ENCODE peak calls at places on chromosomes 16 and 17, in four cellular contexts. W is naive thymus-derived CD4-positive, alpha-beta T cell; H is uterus; C is lung. O is an unnamed sample.

GRCh38 chr17:46777943-46778915 is 40.3 kb downstream of the WNT3 start:
- DNase-seq in C (no peak), W (no peak), H (no peak), O (no peak)

GRCh38 chr16:9969580-9969979 is 212.6 kb downstream of the GRIN2A start:
- DNase-seq in W (no peak), H (no peak), C (no peak), O (no peak)

GRCh38 chr17:29581583-29582253 is 7.7 kb downstream of the GIT1 start:
- DNase-seq in C (no peak), W (no peak), H (peak; percentile 21), O (no peak)

GRCh38 chr16:55232822-55233221 is 91.2 kb upstream of the IRX6 start:
- DNase-seq in W (no peak), C (no peak), H (no peak), O (no peak)

GRCh38 chr16:84603115-84603816 is 14.6 kb downstream of the COTL1 start:
- DNase-seq in H (peak; percentile 93), C (peak; percentile 76), W (no peak), O (no peak)

GRCh38 chr17:5331506-5331905 is 49.4 kb downstream of the RABEP1 start:
- DNase-seq in H (no peak), C (no peak), W (no peak), O (no peak)

GRCh38 chr17:5526821-5527598 is 40.6 kb downstream of the MIS12 start:
- DNase-seq in W (no peak), C (no peak), H (peak; percentile 85), O (no peak)

GRCh38 chr16:57000271-57001025 is 11.1 kb downstream of the NLRC5 start:
- DNase-seq in W (no peak), H (peak; percentile 81), C (no peak), O (no peak)

GRCh38 chr17:9935408-9935807 is 30.3 kb upstream of the RCVRN start:
- DNase-seq in W (no peak), C (no peak), H (no peak), O (no peak)

GRCh38 chr16:69711115-69711740 is 15.1 kb downstream of the NQO1 start:
- DNase-seq in C (peak; percentile 81), H (peak; percentile 91), W (no peak), O (no peak)

GRCh38 chr16:23538919-23539278 is 18.3 kb downstream of the EARS2 start:
- DNase-seq in W (no peak), H (no peak), C (no peak), O (no peak)

GRCh38 chr16:82824408-82824807 is 197.6 kb downstream of the CDH13 start:
- DNase-seq in W (no peak), H (no peak), C (no peak), O (no peak)

GRCh38 chr16:23514381-23515152 is 4.3 kb upstream of the GGA2 start:
- DNase-seq in C (no peak), H (no peak), W (peak; percentile 25), O (no peak)

GRCh38 chr16:86925067-86925791 is 346.9 kb downstream of the FOXL1 start:
- DNase-seq in W (no peak), C (no peak), H (no peak), O (no peak)

GRCh38 chr17:72122002-72122310 is 1.1 kb downstream of the SOX9 start:
- DNase-seq in H (no peak), W (no peak), C (no peak), O (no peak)

GRCh38 chr17:72852267-72852945 is 240.1 kb downstream of the SLC39A11 start:
- DNase-seq in W (no peak), H (no peak), C (no peak), O (no peak)

GRCh38 chr17:17208013-17208412 is 1.9 kb upstream of the PLD6 start:
- DNase-seq in W (no peak), C (no peak), H (no peak), O (no peak)

GRCh38 chr16:57539072-57539796 is 2.9 kb upstream of the CCDC102A start:
- DNase-seq in W (no peak), H (no peak), C (no peak), O (no peak)

GRCh38 chr16:7513429-7513828 is 180.8 kb downstream of the RBFOX1 start:
- DNase-seq in C (no peak), W (no peak), H (no peak), O (no peak)

GRCh38 chr16:75111514-75112280 is 4.9 kb downstream of the LDHD start:
- DNase-seq in H (peak; percentile 43), W (no peak), C (no peak), O (no peak)

GRCh38 chr17:46147167-46147749 is 46.0 kb downstream of the KANSL1 start:
- DNase-seq in H (no peak), C (no peak), W (no peak), O (no peak)

GRCh38 chr17:42016411-42016831 is 818 bp downstream of the DNAJC7 start:
- DNase-seq in H (no peak), W (no peak), C (no peak), O (no peak)

GRCh38 chr17:68420065-68420847 is 37.0 kb downstream of the WIPI1 start:
- DNase-seq in W (no peak), C (no peak), H (no peak), O (no peak)

GRCh38 chr17:71163121-71163812 is 957.6 kb upstream of the SOX9 start:
- DNase-seq in H (no peak), C (peak; percentile 33), W (no peak), O (no peak)

GRCh38 chr16:76800196-76800595 is 390.8 kb upstream of the MON1B start:
- DNase-seq in H (no peak), W (no peak), C (no peak), O (no peak)

GRCh38 chr17:49944451-49944850 is 24.5 kb upstream of the DLX4 start:
- DNase-seq in W (no peak), C (no peak), H (no peak), O (peak; percentile 13)

GRCh38 chr16:78812582-78812981 is 713.1 kb downstream of the WWOX start:
- DNase-seq in W (no peak), C (no peak), H (no peak), O (no peak)

GRCh38 chr17:16150251-16150859 is 65.0 kb downstream of the NCOR1 start:
- DNase-seq in W (no peak), H (no peak), C (no peak), O (no peak)

GRCh38 chr17:69417545-69418483 is 3.3 kb downstream of the MAP2K6 start:
- DNase-seq in C (no peak), W (no peak), H (no peak), O (peak; percentile 87)

GRCh38 chr16:69171325-69172095 is 15.5 kb upstream of the SNTB2 start:
- DNase-seq in C (no peak), H (no peak), W (no peak), O (no peak)

GRCh38 chr16:58652741-58653140 is 23.1 kb upstream of the CNOT1 start:
- DNase-seq in H (no peak), C (no peak), W (no peak), O (peak; percentile 58)

DNA sequence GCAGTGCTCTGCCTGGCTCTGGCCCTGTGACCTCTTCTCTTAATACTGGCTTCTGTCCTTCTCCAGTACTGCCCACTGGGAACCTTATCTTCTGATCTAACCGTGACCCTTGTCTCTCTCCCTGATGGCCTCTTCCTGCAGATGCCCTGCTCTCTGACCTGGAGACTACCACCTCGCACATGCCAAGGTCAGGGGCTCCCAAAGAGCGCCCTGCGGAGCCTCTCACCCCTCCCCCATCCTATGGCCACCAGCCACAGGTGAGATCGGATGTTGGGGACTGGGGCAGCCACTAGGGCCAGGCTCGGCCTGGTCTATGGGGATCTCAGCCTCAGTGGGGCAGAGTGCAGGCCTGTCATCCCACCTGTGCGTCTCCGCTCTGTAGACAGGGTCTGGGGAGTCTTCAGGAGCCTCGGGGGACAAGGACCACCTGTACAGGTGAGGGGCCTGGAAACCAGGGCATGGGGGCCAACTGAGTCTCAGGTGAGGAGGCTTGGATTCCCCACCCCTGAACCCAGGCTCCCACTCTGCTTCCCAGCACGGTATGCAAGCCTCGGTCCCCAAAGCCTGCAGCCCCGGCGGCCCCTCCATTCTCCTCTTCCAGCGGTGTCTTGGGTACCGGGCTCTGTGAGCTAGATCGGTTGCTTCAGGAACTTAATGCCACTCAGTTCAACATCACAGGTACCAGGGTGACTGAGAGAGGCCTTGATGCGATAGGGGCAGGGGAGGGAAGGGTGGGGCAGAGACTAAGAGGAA is 1.5 kb downstream of the TGFB1I1 start:
- DNase-seq in C (no peak), H (no peak), W (no peak), O (no peak)
- H3K4me3 ChIP-seq in C (no peak overlapping the region), H (peak overlapping the region; percentile 83), W (no peak overlapping the region), O (no peak overlapping the region)

DNA sequence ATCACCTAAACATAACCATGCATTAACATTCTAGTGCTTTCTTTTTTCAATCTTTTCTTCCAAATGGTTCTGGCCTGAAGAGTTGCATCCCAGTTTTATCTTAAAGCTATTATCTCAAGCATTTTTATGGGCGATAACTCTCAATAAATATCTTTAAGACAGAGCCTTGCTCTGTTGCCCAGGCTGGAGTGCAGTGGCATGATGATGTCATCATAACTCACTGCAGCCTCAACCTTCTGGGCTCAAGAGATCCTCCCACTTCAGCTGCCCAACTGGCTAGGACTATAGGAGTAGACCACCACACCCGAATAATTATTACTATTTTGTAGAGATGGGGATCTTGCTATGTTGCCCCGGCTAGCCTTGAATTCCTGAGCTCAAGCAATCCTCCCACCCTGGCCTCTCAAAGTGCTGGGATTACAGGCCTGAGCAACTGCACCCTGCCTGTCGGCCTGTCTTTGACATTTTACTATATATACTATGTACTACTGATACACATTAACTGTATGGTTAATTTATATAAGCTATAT is 26.1 kb upstream of the CYTH1 start:
- DNase-seq in C (no peak), W (no peak), H (no peak), O (no peak)
- H3K36me3 ChIP-seq in C (peaks cover 59% of the 10 kb centered on the region), W (peaks cover 52% of the 10 kb centered on the region), H (no peaks in the 10 kb centered on the region), O (peaks cover 85% of the 10 kb centered on the region)

DNA sequence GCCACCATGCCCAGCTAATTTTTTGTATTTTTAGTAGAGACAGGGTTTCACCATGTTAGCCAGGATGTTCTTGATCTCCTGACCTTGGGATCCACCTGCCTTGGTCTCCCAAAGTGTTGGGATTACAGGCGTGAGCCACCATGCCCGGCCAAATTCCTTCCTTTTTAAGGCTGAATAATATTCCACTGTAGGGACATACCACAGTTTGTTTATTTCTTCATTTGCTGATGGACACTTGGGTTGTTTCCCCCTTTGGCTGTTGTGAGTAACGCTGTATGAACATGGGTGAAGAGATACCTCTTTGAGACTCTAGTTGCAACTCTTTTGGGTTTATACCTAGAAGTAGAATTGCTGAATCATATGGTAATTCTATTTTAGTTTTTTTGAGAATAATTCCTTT is 13.1 kb upstream of the MGAT5B start:
- DNase-seq in H (no peak), C (no peak), W (no peak), O (no peak)
- H3K4me3 ChIP-seq in H (no peak overlapping the region), C (no peak overlapping the region), W (no peak overlapping the region), O (no peak overlapping the region)

GRCh38 chr16:67147437-67148140 is 3.2 kb downstream of the B3GNT9 start:
- DNase-seq in C (no peak), H (no peak), W (no peak), O (no peak)
- H3K36me3 ChIP-seq in C (peaks cover 54% of the 10 kb centered on the region), H (no peaks in the 10 kb centered on the region), W (peaks cover 5% of the 10 kb centered on the region), O (peaks cover 61% of the 10 kb centered on the region)

GRCh38 chr17:27379863-27380533 is 76.2 kb upstream of the KSR1 start:
- DNase-seq in C (peak; percentile 58), W (no peak), H (peak; percentile 70), O (peak; percentile 68)
- H3K4me3 ChIP-seq in C (no peak overlapping the region), W (no peak overlapping the region), H (peak overlapping the region; percentile 13), O (no peak overlapping the region)

DNA sequence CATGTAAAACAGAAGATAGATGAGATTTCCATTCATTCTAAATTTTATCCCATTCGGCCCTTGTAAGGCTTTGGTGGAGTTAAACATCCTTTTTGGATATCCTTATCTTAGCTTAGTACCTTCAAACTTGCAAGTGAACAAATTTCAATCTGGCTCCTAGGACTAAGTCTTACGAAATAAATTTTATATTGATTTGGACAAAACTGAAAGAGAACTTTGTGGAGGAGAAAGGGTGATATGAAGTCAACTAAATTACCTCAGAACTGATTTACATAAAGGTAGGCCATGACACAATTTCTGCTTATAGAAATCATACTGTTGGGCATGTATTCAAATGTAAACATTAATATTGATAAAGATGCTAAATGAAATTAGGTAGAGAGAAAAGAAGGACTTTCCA is 175.3 kb upstream of the C17orf78 start:
- DNase-seq in C (no peak), W (no peak), H (no peak), O (no peak)
- H3K36me3 ChIP-seq in C (peaks cover 1% of the 10 kb centered on the region), W (no peaks in the 10 kb centered on the region), H (no peaks in the 10 kb centered on the region), O (peaks cover 36% of the 10 kb centered on the region)

O was measured in HAP-1.